ENCODE peak calls at places on chromosomes 4 and X, in six cellular contexts. O, R, I, D, Q and U are unnamed samples.

GRCh38 chr4:168856312-168856711 is 153.7 kb downstream of the CBR4 start:
- DNase-seq in I (peak; percentile 62), D (no peak), O (no peak), R (peak; percentile 50), Q (no peak), U (peak; percentile 94)

GRCh38 chr4:67291639-67292038 is 253.7 kb downstream of the CENPC start:
- DNase-seq in D (no peak), Q (no peak), R (no peak), I (no peak), O (no peak), U (no peak)

GRCh38 chr4:84877051-84877833 is 89.2 kb downstream of the WDFY3 start:
- DNase-seq in R (no peak), D (no peak), I (peak; percentile 27), O (no peak), Q (no peak), U (peak; percentile 64)

GRCh38 chr4:15003441-15003890 is 1.2 kb downstream of the CPEB2 start:
- DNase-seq in O (no peak), D (peak; percentile 66), Q (peak; percentile 68), R (peak; percentile 26), I (peak; percentile 71), U (no peak)

GRCh38 chrX:109155161-109155560 is 326.7 kb downstream of the GUCY2F start:
- DNase-seq in R (no peak), D (no peak), Q (no peak), I (no peak), O (no peak), U (no peak)

GRCh38 chrX:45505214-45505613 is 304.5 kb upstream of the DIPK2B start:
- DNase-seq in R (peak; percentile 50), D (no peak), O (no peak), I (peak; percentile 44), Q (no peak), U (peak; percentile 45)

GRCh38 chr4:184097240-184097619 is 120.4 kb downstream of the ENPP6 start:
- DNase-seq in I (no peak), Q (peak; percentile 20), R (peak; percentile 78), D (peak; percentile 92), O (no peak), U (no peak)

GRCh38 chrX:70172226-70172625 is 5.1 kb upstream of the DGAT2L6 start:
- DNase-seq in Q (no peak), O (no peak), I (no peak), R (peak; percentile 5), D (no peak), U (no peak)

GRCh38 chr4:100117749-100118148 is 72.5 kb downstream of the DDIT4L start:
- DNase-seq in D (no peak), R (no peak), Q (no peak), I (peak; percentile 11), O (no peak), U (no peak)

GRCh38 chr4:74449571-74450297 is 4.8 kb downstream of the AREG start:
- DNase-seq in R (no peak), D (no peak), I (no peak), Q (no peak), O (no peak), U (peak; percentile 23)
- H3K4me3 ChIP-seq in R (no peak overlapping the region), D (no peak overlapping the region), I (no peak overlapping the region), Q (no peak overlapping the region), O (peak overlapping the region; percentile 3), U (no peak overlapping the region)

DNA sequence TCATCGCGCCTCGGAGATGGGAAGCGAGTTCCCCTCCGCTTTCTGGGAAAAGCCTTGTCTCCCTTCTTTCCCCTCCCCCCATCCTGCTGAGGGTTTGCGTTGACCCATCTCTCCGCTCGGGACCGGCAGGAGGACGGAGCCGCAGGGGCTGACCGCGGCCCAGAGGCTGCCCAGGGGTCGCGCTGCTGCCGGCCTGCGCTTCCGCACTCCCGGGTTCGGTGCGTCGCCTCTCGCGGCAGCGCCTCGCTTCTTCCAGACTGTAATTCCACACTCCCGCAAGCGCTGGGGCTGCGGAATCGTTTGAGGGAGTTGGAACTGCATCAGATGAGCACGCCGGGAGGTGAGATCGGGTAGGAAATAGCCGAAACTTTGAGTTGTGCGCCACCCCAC is 88.3 kb downstream of the BCOR start:
- DNase-seq in I (no peak), O (no peak), D (peak; percentile 54), R (no peak), Q (no peak), U (no peak)
- H3K27me3 ChIP-seq in I (peaks cover 32% of the 10 kb centered on the region), O (no peaks in the 10 kb centered on the region), D (peaks cover 96% of the 10 kb centered on the region), R (no peaks in the 10 kb centered on the region), Q (no peaks in the 10 kb centered on the region), U (no peaks in the 10 kb centered on the region)

GRCh38 chr4:104870495-104871228 is 276.0 kb upstream of the TET2 start:
- DNase-seq in D (no peak), I (no peak), R (no peak), Q (no peak), O (no peak), U (no peak)
- H3K4me3 ChIP-seq in D (no peak overlapping the region), I (no peak overlapping the region), R (no peak overlapping the region), Q (no peak overlapping the region), O (no peak overlapping the region), U (no peak overlapping the region)

DNA sequence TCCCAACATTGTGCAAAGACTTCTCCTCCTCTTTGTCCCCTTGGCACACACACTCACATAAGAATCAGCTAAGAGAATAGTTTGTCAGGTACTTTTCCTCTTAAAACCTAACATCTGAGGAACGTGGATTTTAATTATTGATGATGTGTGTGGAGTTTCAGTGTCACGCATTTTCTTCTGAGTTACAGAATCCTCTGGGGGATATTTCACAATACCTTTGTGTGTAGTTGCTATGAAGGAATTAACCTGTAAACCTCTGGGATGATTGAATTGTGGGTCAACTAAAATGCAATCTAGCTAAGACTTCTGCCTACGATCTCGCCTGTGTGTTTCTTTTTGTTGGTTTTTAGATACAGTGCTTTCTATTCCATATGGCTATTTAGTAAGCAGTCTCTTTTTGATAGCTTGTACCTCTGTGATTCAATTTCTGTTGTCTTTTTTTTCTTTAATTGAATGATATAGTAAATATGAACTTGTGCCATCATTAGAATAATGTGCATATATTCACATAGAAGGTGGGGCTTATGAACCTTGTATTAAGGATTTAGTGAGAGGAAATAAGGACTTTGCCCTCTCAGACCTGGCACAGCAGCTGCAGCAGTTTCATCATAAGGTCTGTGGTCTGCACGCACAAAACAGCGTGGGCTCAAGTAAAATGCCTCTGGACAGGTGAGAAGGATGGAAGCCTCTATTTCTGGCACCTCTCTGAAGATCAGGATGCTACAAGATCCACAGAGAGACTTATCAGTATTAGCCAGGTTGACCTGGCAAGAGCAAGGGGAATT is 99.2 kb downstream of the TSPAN7 start:
- DNase-seq in D (no peak), Q (no peak), R (no peak), I (no peak), O (no peak), U (no peak)
- H3K27me3 ChIP-seq in D (no peaks in the 10 kb centered on the region), Q (no peaks in the 10 kb centered on the region), R (no peaks in the 10 kb centered on the region), I (peaks cover 35% of the 10 kb centered on the region), O (no peaks in the 10 kb centered on the region), U (no peaks in the 10 kb centered on the region)

DNA sequence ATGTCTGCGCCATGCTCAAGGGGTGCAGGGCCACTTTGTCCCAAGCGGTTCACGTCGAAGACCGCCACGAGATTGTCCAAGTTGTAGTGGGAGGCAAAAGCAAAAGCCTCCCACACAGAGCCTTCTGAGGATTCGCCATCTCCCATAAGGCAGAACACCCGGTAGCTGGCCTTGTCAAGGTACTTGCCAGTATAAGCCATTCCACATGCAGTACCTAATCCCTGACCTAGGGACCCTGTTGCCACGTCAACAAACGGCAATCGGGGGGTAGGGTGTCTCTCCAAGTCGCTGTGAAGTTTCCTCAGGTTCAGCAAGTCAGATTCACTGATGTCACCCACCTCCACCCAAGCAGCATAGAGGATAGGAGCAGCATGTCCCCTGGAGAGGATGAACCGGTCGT is 424 bp downstream of the TKTL2 start:
- DNase-seq in Q (no peak), I (no peak), R (no peak), O (no peak), D (peak; percentile 18), U (no peak)
- H3K4me3 ChIP-seq in Q (no peak overlapping the region), I (no peak overlapping the region), R (no peak overlapping the region), O (no peak overlapping the region), D (no peak overlapping the region), U (no peak overlapping the region)

DNA sequence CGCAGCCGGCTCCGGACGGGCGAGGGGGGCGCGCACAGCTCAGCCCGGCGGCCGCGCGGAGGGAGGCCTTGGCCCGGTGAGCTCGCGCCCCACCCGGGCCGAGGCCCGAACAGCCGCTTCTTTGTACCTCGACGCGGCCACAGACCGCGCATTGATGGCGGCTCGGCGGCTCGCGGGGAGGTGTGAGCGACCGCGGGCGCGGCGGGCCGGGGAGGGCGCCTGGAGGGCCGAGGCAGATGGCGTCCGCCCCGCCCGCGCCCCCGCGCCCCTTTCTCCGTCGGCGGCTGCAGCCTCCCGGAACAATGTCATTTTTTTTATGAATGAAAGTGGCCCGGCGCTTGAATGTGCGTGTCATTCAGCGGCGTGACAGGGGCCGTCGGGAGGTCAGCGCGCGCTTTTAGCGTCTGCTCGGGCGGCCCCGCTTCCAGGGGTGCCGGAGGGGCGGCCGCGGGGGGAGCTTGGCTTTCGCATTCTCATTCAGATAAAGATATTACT is 1.8 kb downstream of the FGFR3 start:
- DNase-seq in R (no peak), I (peak; percentile 14), O (no peak), D (no peak), Q (no peak), U (no peak)
- H3K27me3 ChIP-seq in R (peaks cover 12% of the 10 kb centered on the region), I (peaks cover 23% of the 10 kb centered on the region), O (no peaks in the 10 kb centered on the region), D (peaks cover 49% of the 10 kb centered on the region), Q (no peaks in the 10 kb centered on the region), U (peaks cover 23% of the 10 kb centered on the region)

GRCh38 chrX:71253253-71254091 is 468 bp downstream of the ZMYM3 start:
- DNase-seq in D (peak; percentile 55), I (peak; percentile 65), O (no peak), Q (peak; percentile 14), R (peak; percentile 47), U (peak; percentile 14)

GRCh38 chrX:71250856-71251255 is 3.1 kb downstream of the ZMYM3 start:
- DNase-seq in D (no peak), Q (no peak), R (no peak), O (no peak), I (no peak), U (no peak)

GRCh38 chrX:71254092-71254941 is at the start of gene ZMYM3:
- DNase-seq in I (peak; percentile 90), O (peak; percentile 50), D (peak; percentile 85), R (peak; percentile 89), Q (peak; percentile 88), U (peak; percentile 79)

GRCh38 chrX:71251456-71251973 is 2.4 kb downstream of the ZMYM3 start:
- DNase-seq in Q (no peak), I (peak; percentile 22), D (peak; percentile 1), R (no peak), O (no peak), U (no peak)

GRCh38 chrX:71252221-71252620 is 1.7 kb downstream of the ZMYM3 start:
- DNase-seq in Q (no peak), D (no peak), I (no peak), R (no peak), O (no peak), U (no peak)
- H3K4me3 ChIP-seq in Q (no peak overlapping the region), D (peak overlapping the region; percentile 89), I (no peak overlapping the region), R (no peak overlapping the region), O (no peak overlapping the region), U (no peak overlapping the region)

DNA sequence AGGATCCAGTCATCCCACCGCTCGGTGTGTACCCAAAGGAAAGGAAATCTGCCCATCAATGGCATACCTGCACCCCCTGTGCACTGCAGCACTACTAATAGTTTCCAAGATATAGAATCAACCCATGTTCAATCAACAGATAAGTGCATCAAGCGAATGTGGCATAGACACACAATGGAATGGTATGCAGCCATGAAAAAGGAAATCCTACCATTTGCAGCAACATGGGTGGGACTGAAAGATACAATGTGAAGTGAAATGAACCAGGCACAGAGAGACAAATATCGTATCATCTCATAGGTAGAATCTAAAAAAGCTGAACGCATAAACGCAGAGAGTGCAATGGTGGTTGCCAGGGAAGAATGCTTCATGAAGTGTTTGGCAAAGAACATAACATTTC is 42.5 kb downstream of the DHRSX start:
- DNase-seq in D (no peak), I (no peak), O (no peak), Q (no peak), R (no peak), U (no peak)
- H3K27me3 ChIP-seq in D (no peaks in the 10 kb centered on the region), I (no peaks in the 10 kb centered on the region), O (no peaks in the 10 kb centered on the region), Q (no peaks in the 10 kb centered on the region), R (no peaks in the 10 kb centered on the region), U (no peaks in the 10 kb centered on the region)

GRCh38 chr4:40626183-40626990 is 3.3 kb downstream of the RBM47 start:
- DNase-seq in I (no peak), D (peak; percentile 47), O (no peak), Q (peak; percentile 27), R (no peak), U (peak; percentile 4)
- H3K4me3 ChIP-seq in I (no peak overlapping the region), D (peak overlapping the region; percentile 60), O (no peak overlapping the region), Q (no peak overlapping the region), R (no peak overlapping the region), U (no peak overlapping the region)